ENCODE peak calls at places on chromosomes 3 and 15, in eight cellular contexts. M is cardiac fibroblast, X is progenitor cell of endocrine pancreas, S is GM13977, E is nephron progenitor cell, H is fibroblast of lung, N is fibroblast of pulmonary artery, D is breast epithelium. F is an unnamed sample.

GRCh38 chr3:182979103-182979697 is 1.1 kb downstream of the DCUN1D1 start:
- DNase-seq in M (peak; percentile 26), X (no peak), S (no peak), E (no peak), H (no peak), N (no peak), D (no peak), F (no peak)

GRCh38 chr15:65952425-65953053 is 83.2 kb downstream of the RAB11A start:
- DNase-seq in M (peak; percentile 66), X (peak; percentile 55), S (peak; percentile 40), E (peak; percentile 85), H (peak; percentile 70), N (peak; percentile 81), D (no peak), F (peak; percentile 71)

GRCh38 chr3:119099785-119100184 is 46.2 kb upstream of the TEX55 start:
- DNase-seq in M (peak; percentile 18), X (no peak), S (no peak), E (no peak), H (no peak), N (peak; percentile 3), D (no peak), F (no peak)

GRCh38 chr3:13544293-13544831 is 4.6 kb upstream of the FBLN2 start:
- DNase-seq in M (peak; percentile 80), X (no peak), S (no peak), E (no peak), H (peak; percentile 97), N (peak; percentile 78), D (no peak), F (no peak)

GRCh38 chr3:115436767-115437301 is 186.5 kb upstream of the GAP43 start:
- DNase-seq in M (peak; percentile 97), X (no peak), S (no peak), E (no peak), H (peak; percentile 97), N (peak; percentile 97), D (no peak), F (no peak)

GRCh38 chr3:35224571-35225280 is 414.6 kb upstream of the ARPP21 start:
- DNase-seq in M (no peak), X (no peak), S (no peak), E (no peak), H (peak; percentile 18), N (no peak), D (no peak), F (no peak)

GRCh38 chr3:127867986-127868385 is 45.7 kb upstream of the MGLL start:
- DNase-seq in M (peak; percentile 66), X (no peak), S (no peak), E (no peak), H (peak; percentile 53), N (peak; percentile 9), D (no peak), F (no peak)

GRCh38 chr3:194091141-194091540 is 44.8 kb upstream of the HES1 start:
- DNase-seq in M (peak; percentile 58), X (no peak), S (no peak), E (no peak), H (peak; percentile 88), N (peak; percentile 23), D (no peak), F (no peak)

GRCh38 chr3:14016900-14017475 is 107.7 kb downstream of the CHCHD4 start:
- DNase-seq in M (no peak), X (no peak), S (no peak), E (no peak), H (no peak), N (no peak), D (no peak), F (no peak)

GRCh38 chr3:146594843-146595482 is 10.2 kb downstream of the PLSCR5 start:
- DNase-seq in M (peak; percentile 55), X (no peak), S (no peak), E (no peak), H (peak; percentile 14), N (peak; percentile 44), D (no peak), F (no peak)

GRCh38 chr3:169295126-169295525 is 368.4 kb downstream of the MECOM start:
- DNase-seq in M (peak; percentile 67), X (no peak), S (no peak), E (no peak), H (peak; percentile 13), N (peak; percentile 69), D (no peak), F (no peak)
- TF ChIP-seq CTCF in M (peak; percentile 51), X (peak; percentile 61), S (peak; percentile 17), E (peak; percentile 33), H (peak; percentile 33), N (peak; percentile 50), D (no peak), F (peak; percentile 84)

DNA sequence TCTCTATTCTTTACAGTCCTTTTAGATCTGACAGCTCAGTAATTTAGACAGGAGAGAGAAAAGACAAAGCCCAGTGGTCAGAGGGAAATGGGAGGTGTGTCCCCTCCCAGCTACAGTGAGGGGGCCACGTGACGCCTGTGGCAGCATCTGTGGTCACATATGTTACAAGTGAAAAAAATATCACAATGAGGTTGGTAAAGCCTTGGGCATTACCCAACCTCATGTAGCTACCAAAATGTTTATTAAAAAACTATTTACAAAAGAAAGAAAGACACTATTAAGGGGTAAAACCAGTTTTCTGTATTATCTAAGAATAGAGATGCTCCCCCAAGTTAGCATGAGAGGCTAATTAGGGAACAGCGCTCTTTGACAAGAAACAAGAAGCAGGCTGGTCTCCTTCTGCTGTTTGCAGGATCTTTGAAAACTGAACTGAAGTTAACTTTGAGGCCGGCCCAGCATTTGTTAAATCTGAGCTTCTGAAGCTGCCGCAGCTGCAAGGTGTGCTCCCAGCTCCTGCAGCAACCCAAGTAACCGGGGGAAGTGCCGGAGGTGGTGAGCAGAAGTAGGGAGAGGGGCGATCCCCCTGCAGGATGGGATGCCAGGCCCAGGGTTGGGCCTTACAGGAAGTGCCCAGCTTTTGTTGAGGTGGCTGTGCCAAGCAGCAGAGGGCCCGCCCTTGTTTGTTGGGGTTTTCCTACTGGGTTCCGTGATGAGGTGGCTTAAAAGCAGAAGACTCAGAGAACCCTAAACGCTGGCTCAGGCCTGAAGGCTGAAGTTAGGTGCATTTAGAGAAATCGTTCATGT is 42.6 kb upstream of the PLCL2 start:
- DNase-seq in M (no peak), X (no peak), S (peak; percentile 42), E (peak; percentile 10), H (no peak), N (no peak), D (no peak), F (no peak)
- TF ChIP-seq CTCF in M (no peak), X (no peak), S (no peak), E (no peak), H (no peak), N (no peak), D (no peak), F (no peak)

DNA sequence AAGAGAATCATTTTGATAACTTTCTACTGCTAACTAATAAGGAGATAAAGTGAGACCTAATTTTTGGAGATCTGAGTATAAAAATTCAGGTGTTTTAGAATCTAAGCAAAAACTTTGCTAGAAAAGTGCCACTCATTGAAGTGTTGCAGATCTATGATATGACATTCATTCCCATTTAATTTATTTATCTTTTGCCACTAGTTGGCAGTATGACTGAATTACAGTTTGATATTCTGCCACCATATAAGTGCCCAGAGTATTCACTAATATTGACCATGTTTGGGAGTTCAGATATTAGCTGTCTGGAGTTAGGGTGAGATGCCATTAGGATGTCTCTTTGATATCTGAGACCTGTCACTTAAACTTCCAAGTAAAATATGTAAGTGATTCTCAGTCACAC is 251.3 kb upstream of the GBE1 start:
- DNase-seq in M (peak; percentile 14), X (no peak), S (no peak), E (no peak), H (no peak), N (peak; percentile 2), D (no peak), F (no peak)
- TF ChIP-seq CTCF in M (peak; percentile 36), X (peak; percentile 13), S (no peak), E (no peak), H (no peak), N (peak; percentile 40), D (no peak), F (peak; percentile 19)

DNA sequence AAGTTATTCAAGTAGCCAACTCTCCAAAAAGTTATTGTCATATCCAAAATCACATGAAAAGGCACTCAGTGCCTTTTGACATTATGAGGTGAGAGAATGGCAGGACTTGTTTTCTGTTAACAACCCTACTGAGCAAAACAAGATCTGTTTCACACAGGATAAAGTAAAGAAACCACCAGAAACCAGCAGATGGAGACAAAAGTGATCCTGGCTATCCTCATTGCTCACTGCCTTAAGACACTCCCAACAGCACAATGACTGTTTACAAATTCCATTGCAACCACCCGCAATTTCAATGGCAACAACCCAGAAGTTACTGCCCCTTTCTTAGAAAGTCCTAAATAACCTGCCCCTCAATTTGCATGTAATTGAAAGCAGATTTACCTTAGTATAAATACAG is 352.6 kb upstream of the NDN start:
- DNase-seq in M (no peak), X (no peak), S (no peak), E (no peak), H (no peak), N (no peak), D (no peak), F (no peak)
- TF ChIP-seq CTCF in M (no peak), X (peak; percentile 31), S (no peak), E (no peak), H (no peak), N (no peak), D (no peak), F (no peak)

GRCh38 chr3:71987089-71987735 is 202.3 kb upstream of the PROK2 start:
- DNase-seq in M (peak; percentile 49), X (no peak), S (no peak), E (no peak), H (peak; percentile 6), N (peak; percentile 38), D (no peak), F (peak; percentile 26)
- TF ChIP-seq CTCF in M (peak; percentile 54), X (peak; percentile 42), S (peak; percentile 10), E (peak; percentile 5), H (peak; percentile 28), N (peak; percentile 52), D (no peak), F (peak; percentile 24)

DNA sequence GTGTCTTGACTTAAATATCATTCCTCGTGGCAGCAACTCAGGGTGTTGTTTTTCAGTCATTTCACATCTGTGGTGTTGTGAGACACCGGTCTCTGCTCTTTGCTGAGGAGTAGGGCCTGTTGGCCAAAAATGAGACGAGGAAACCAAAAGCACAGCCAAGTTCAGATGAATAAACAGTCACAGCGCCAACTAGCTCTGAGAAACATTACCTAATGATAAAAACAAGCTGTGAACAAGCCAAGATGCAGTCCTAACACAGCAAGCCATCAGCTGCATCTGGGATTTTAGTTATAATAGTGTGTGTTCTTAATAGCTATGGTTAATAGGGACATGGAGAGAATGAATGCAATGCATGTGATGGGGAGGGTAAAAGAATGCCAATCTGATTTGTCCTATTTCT is 843.4 kb upstream of the DPPA4 start:
- DNase-seq in M (peak; percentile 54), X (no peak), S (no peak), E (no peak), H (peak; percentile 16), N (peak; percentile 72), D (no peak), F (no peak)
- TF ChIP-seq CTCF in M (no peak), X (no peak), S (no peak), E (no peak), H (no peak), N (peak; percentile 29), D (no peak), F (no peak)

F was measured in endothelial cell.